ENCODE peak calls at places on chromosomes 13 and 19, in five cellular contexts. T is neuronal stem cell, F is aorta, D is GM23338, Z is psoas muscle. Y is an unnamed sample.

GRCh38 chr13:107458269-107458668 is 757.1 kb downstream of the LIG4 start:
- DNase-seq in T (no peak), F (no peak), D (no peak), Z (no peak), Y (no peak)

GRCh38 chr13:46171223-46171622 is 10.8 kb downstream of the LCP1 start:
- DNase-seq in T (no peak), F (no peak), D (no peak), Z (no peak), Y (no peak)

GRCh38 chr13:23433171-23434153 is at the start of gene SACS:
- DNase-seq in T (peak; percentile 84), F (no peak), D (peak; percentile 98), Z (no peak), Y (peak; percentile 48)

GRCh38 chr19:50173144-50173543 is 10.1 kb upstream of the IZUMO2 start:
- DNase-seq in T (no peak), F (no peak), D (no peak), Z (no peak), Y (no peak)

GRCh38 chr13:59354665-59355064 is 809.1 kb downstream of the DIAPH3 start:
- DNase-seq in T (no peak), F (no peak), D (no peak), Z (no peak), Y (no peak)

GRCh38 chr19:887072-887471 is 5.9 kb downstream of the MED16 start:
- DNase-seq in T (no peak), F (no peak), D (no peak), Z (no peak), Y (no peak)

GRCh38 chr19:11578342-11579142 is 1.1 kb upstream of the ACP5 start:
- DNase-seq in T (no peak), F (peak; percentile 86), D (peak; percentile 67), Z (peak; percentile 44), Y (peak; percentile 48)

GRCh38 chr13:56332671-56333070 is 808.0 kb upstream of the PRR20A start:
- DNase-seq in T (no peak), F (no peak), D (no peak), Z (no peak), Y (no peak)

GRCh38 chr19:372306-372890 is 27.8 kb upstream of the MIER2 start:
- DNase-seq in T (no peak), F (peak; percentile 33), D (no peak), Z (peak; percentile 53), Y (no peak)

GRCh38 chr19:30226464-30227070 is 145.6 kb upstream of the ZNF536 start:
- DNase-seq in T (no peak), F (no peak), D (peak; percentile 32), Z (no peak), Y (no peak)

GRCh38 chr13:22596157-22596863 is 584.5 kb upstream of the SGCG start:
- DNase-seq in T (no peak), F (peak; percentile 46), D (no peak), Z (no peak), Y (no peak)

GRCh38 chr13:65677906-65678305 is 1552.2 kb downstream of the PCDH9 start:
- DNase-seq in T (no peak), F (no peak), D (peak; percentile 34), Z (no peak), Y (no peak)

GRCh38 chr13:24087611-24088235 is 72.8 kb upstream of the SPATA13 start:
- DNase-seq in T (no peak), F (no peak), D (no peak), Z (no peak), Y (no peak)

GRCh38 chr13:27976362-27977177 is 7.5 kb upstream of the CDX2 start:
- DNase-seq in T (no peak), F (no peak), D (no peak), Z (no peak), Y (no peak)

GRCh38 chr13:28492527-28493367 is 2.2 kb downstream of the FLT1 start:
- DNase-seq in T (peak; percentile 26), F (no peak), D (peak; percentile 63), Z (no peak), Y (no peak)

GRCh38 chr13:109654341-109655205 is 131.8 kb downstream of the IRS2 start:
- DNase-seq in T (no peak), F (no peak), D (no peak), Z (peak; percentile 13), Y (no peak)

GRCh38 chr13:21846605-21847004 is 175.7 kb downstream of the FGF9 start:
- DNase-seq in T (no peak), F (no peak), D (peak; percentile 39), Z (no peak), Y (no peak)

GRCh38 chr13:47326061-47326460 is 429.2 kb upstream of the HTR2A start:
- DNase-seq in T (no peak), F (no peak), D (no peak), Z (no peak), Y (no peak)

GRCh38 chr13:111981446-111982165 is 85.3 kb upstream of the SOX1 start:
- DNase-seq in T (no peak), F (no peak), D (no peak), Z (no peak), Y (no peak)

GRCh38 chr19:49004133-49004532 is 10.4 kb downstream of the RUVBL2 start:
- DNase-seq in T (no peak), F (no peak), D (no peak), Z (no peak), Y (no peak)

GRCh38 chr19:18662972-18663732 is 20.3 kb upstream of the CRTC1 start:
- DNase-seq in T (no peak), F (no peak), D (no peak), Z (no peak), Y (no peak)

GRCh38 chr13:19680751-19681150 is 47.3 kb downstream of the MPHOSPH8 start:
- DNase-seq in T (no peak), F (no peak), D (no peak), Z (no peak), Y (no peak)

GRCh38 chr19:41795031-41795461 is 1.3 kb upstream of the CEACAM3 start:
- DNase-seq in T (peak; percentile 30), F (peak; percentile 59), D (peak; percentile 87), Z (no peak), Y (no peak)

GRCh38 chr13:49620170-49620621 is 8.1 kb upstream of the ARL11 start:
- DNase-seq in T (no peak), F (no peak), D (no peak), Z (no peak), Y (no peak)

GRCh38 chr13:49098771-49099512 is 121.2 kb upstream of the MLNR start:
- DNase-seq in T (no peak), F (no peak), D (peak; percentile 45), Z (no peak), Y (no peak)

GRCh38 chr19:46297700-46298476 is 1.0 kb downstream of the HIF3A start:
- DNase-seq in T (no peak), F (peak; percentile 63), D (no peak), Z (peak; percentile 75), Y (peak; percentile 63)

GRCh38 chr13:24181991-24182702 is 21.6 kb downstream of the SPATA13 start:
- DNase-seq in T (no peak), F (no peak), D (no peak), Z (no peak), Y (no peak)

GRCh38 chr13:32840840-32841713 is 175.1 kb upstream of the KL start:
- DNase-seq in T (no peak), F (peak; percentile 52), D (no peak), Z (no peak), Y (no peak)

DNA sequence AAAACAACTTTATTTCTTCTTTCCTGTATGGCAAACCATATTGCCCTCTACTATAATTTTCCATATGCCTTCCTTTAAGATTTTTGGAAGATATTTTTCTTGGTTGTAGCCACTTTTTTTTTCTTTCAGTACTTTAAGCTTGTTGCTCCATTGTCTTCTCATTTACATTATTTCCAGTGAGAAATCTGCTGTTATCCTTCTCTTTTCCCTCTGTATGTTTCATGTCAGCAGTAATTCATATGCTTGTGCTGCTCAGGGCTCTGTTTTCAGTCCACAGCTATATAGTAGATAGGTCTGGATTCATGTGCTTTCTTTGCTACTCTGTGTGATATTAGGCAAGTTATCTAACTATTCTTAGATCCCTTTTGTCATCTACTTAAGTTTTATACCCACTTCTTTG is 267.6 kb downstream of the OXGR1 start:
- DNase-seq in T (no peak), F (no peak), D (no peak), Z (no peak), Y (no peak)
- H3K27me3 ChIP-seq in T (no peaks in the 10 kb centered on the region), F (no peaks in the 10 kb centered on the region), D (no peaks in the 10 kb centered on the region), Z (no peaks in the 10 kb centered on the region), Y (no peaks in the 10 kb centered on the region)

GRCh38 chr13:50788551-50788950 is 54.9 kb downstream of the DLEU7 start:
- DNase-seq in T (no peak), F (no peak), D (no peak), Z (no peak), Y (no peak)
- H3K4me3 ChIP-seq in T (no peak overlapping the region), F (no peak overlapping the region), D (no peak overlapping the region), Z (no peak overlapping the region), Y (no peak overlapping the region)

GRCh38 chr19:35559281-35559659 is 4.2 kb downstream of the ATP4A start:
- DNase-seq in T (no peak), F (no peak), D (peak; percentile 26), Z (no peak), Y (no peak)
- H3K27me3 ChIP-seq in T (peaks cover 2% of the 10 kb centered on the region), F (no peaks in the 10 kb centered on the region), D (peaks cover 10% of the 10 kb centered on the region), Z (no peaks in the 10 kb centered on the region), Y (peaks cover 30% of the 10 kb centered on the region)

GRCh38 chr19:39617745-39618144 is 15.4 kb downstream of the LGALS13 start:
- DNase-seq in T (no peak), F (no peak), D (no peak), Z (no peak), Y (no peak)
- H3K4me3 ChIP-seq in T (no peak overlapping the region), F (no peak overlapping the region), D (no peak overlapping the region), Z (no peak overlapping the region), Y (no peak overlapping the region)

GRCh38 chr13:113051641-113052040 is 54.0 kb upstream of the F7 start:
- DNase-seq in T (no peak), F (peak; percentile 13), D (no peak), Z (no peak), Y (no peak)
- H3K27me3 ChIP-seq in T (no peaks in the 10 kb centered on the region), F (no peaks in the 10 kb centered on the region), D (no peaks in the 10 kb centered on the region), Z (no peaks in the 10 kb centered on the region), Y (peaks cover 10% of the 10 kb centered on the region)

GRCh38 chr19:2280633-2281264 is 1.2 kb downstream of the PEAK3 start:
- DNase-seq in T (no peak), F (no peak), D (no peak), Z (no peak), Y (no peak)

GRCh38 chr19:2282862-2283237 is 875 bp upstream of the PEAK3 start:
- DNase-seq in T (no peak), F (no peak), D (no peak), Z (no peak), Y (no peak)

GRCh38 chr19:2283835-2284507 is 2.0 kb upstream of the PEAK3 start:
- DNase-seq in T (no peak), F (no peak), D (no peak), Z (no peak), Y (no peak)

GRCh38 chr19:2278504-2279158 is 3.3 kb downstream of the PEAK3 start:
- DNase-seq in T (no peak), F (no peak), D (no peak), Z (no peak), Y (no peak)

GRCh38 chr19:2282062-2282861 is at the start of gene PEAK3:
- DNase-seq in T (no peak), F (peak; percentile 90), D (peak; percentile 77), Z (peak; percentile 70), Y (peak; percentile 48)
- H3K4me3 ChIP-seq in T (peak within 1 kb of the TSS; percentile 34), F (no peak within 1 kb of the TSS), D (peak within 1 kb of the TSS; percentile 69), Z (peak within 1 kb of the TSS; percentile 46), Y (peak within 1 kb of the TSS; percentile 43)